ENCODE peak calls at places on chromosomes 13 and 19, in seven cellular contexts. One of them, this sample, is unnamed.

GRCh38 chr13:39397221-39397620 is 205.8 kb downstream of the LHFPL6 start:
- DNase-seq in foreskin fibroblast: no peak
- DNase-seq in GM20000: no peak
- DNase-seq in stimulated activated CD4-positive, alpha-beta T cell treated with anti-CD3 and anti-CD28 coated beads, Interleukin-2, amount 100 ng/mL, for 48 hours: no peak
- DNase-seq in EL: no peak
- DNase-seq in NCI-H1092: no peak
- DNase-seq in AG08396: no peak
- DNase-seq in this sample: no peak

GRCh38 chr13:45575146-45575829 is 40.3 kb downstream of the ERICH6B start:
- DNase-seq in foreskin fibroblast: no peak
- DNase-seq in GM20000: no peak
- DNase-seq in stimulated activated CD4-positive, alpha-beta T cell treated with anti-CD3 and anti-CD28 coated beads, Interleukin-2, amount 100 ng/mL, for 48 hours: no peak
- DNase-seq in EL: no peak
- DNase-seq in NCI-H1092: no peak
- DNase-seq in AG08396: no peak
- DNase-seq in this sample: no peak

GRCh38 chr19:35055715-35056179 is 14.2 kb downstream of the HPN start:
- DNase-seq in foreskin fibroblast: no peak
- DNase-seq in GM20000: no peak
- DNase-seq in stimulated activated CD4-positive, alpha-beta T cell treated with anti-CD3 and anti-CD28 coated beads, Interleukin-2, amount 100 ng/mL, for 48 hours: no peak
- DNase-seq in EL: no peak
- DNase-seq in NCI-H1092: no peak
- DNase-seq in AG08396: no peak
- DNase-seq in this sample: no peak

GRCh38 chr13:43058318-43058674 is 34.9 kb downstream of the DNAJC15 start:
- DNase-seq in foreskin fibroblast: peak; percentile 91
- DNase-seq in GM20000: no peak
- DNase-seq in stimulated activated CD4-positive, alpha-beta T cell treated with anti-CD3 and anti-CD28 coated beads, Interleukin-2, amount 100 ng/mL, for 48 hours: no peak
- DNase-seq in EL: peak; percentile 99
- DNase-seq in NCI-H1092: no peak
- DNase-seq in AG08396: peak; percentile 25
- DNase-seq in this sample: peak; percentile 39

GRCh38 chr13:75788494-75788991 is 152.4 kb downstream of the LMO7 start:
- DNase-seq in foreskin fibroblast: peak; percentile 95
- DNase-seq in GM20000: no peak
- DNase-seq in stimulated activated CD4-positive, alpha-beta T cell treated with anti-CD3 and anti-CD28 coated beads, Interleukin-2, amount 100 ng/mL, for 48 hours: no peak
- DNase-seq in EL: peak; percentile 82
- DNase-seq in NCI-H1092: no peak
- DNase-seq in AG08396: peak; percentile 18
- DNase-seq in this sample: peak; percentile 92

GRCh38 chr13:79767126-79767525 is 286.2 kb downstream of the NDFIP2 start:
- DNase-seq in foreskin fibroblast: no peak
- DNase-seq in GM20000: no peak
- DNase-seq in stimulated activated CD4-positive, alpha-beta T cell treated with anti-CD3 and anti-CD28 coated beads, Interleukin-2, amount 100 ng/mL, for 48 hours: no peak
- DNase-seq in EL: peak; percentile 25
- DNase-seq in NCI-H1092: no peak
- DNase-seq in AG08396: no peak
- DNase-seq in this sample: peak; percentile 65

GRCh38 chr19:38043649-38044144 is 136.7 kb downstream of the SIPA1L3 start:
- DNase-seq in foreskin fibroblast: no peak
- DNase-seq in GM20000: no peak
- DNase-seq in stimulated activated CD4-positive, alpha-beta T cell treated with anti-CD3 and anti-CD28 coated beads, Interleukin-2, amount 100 ng/mL, for 48 hours: no peak
- DNase-seq in EL: no peak
- DNase-seq in NCI-H1092: no peak
- DNase-seq in AG08396: no peak
- DNase-seq in this sample: no peak

GRCh38 chr19:1749373-1750342 is 3.6 kb upstream of the ONECUT3 start:
- DNase-seq in foreskin fibroblast: no peak
- DNase-seq in GM20000: peak; percentile 54
- DNase-seq in stimulated activated CD4-positive, alpha-beta T cell treated with anti-CD3 and anti-CD28 coated beads, Interleukin-2, amount 100 ng/mL, for 48 hours: no peak
- DNase-seq in EL: no peak
- DNase-seq in NCI-H1092: no peak
- DNase-seq in AG08396: no peak
- DNase-seq in this sample: no peak

GRCh38 chr13:110280996-110281688 is 25.8 kb downstream of the COL4A1 start:
- DNase-seq in foreskin fibroblast: no peak
- DNase-seq in GM20000: no peak
- DNase-seq in stimulated activated CD4-positive, alpha-beta T cell treated with anti-CD3 and anti-CD28 coated beads, Interleukin-2, amount 100 ng/mL, for 48 hours: no peak
- DNase-seq in EL: no peak
- DNase-seq in NCI-H1092: no peak
- DNase-seq in AG08396: no peak
- DNase-seq in this sample: no peak

GRCh38 chr19:1252221-1252817 is 3.9 kb downstream of the MIDN start:
- DNase-seq in foreskin fibroblast: peak; percentile 98
- DNase-seq in GM20000: peak; percentile 72
- DNase-seq in stimulated activated CD4-positive, alpha-beta T cell treated with anti-CD3 and anti-CD28 coated beads, Interleukin-2, amount 100 ng/mL, for 48 hours: no peak
- DNase-seq in EL: peak; percentile 97
- DNase-seq in NCI-H1092: no peak
- DNase-seq in AG08396: peak; percentile 85
- DNase-seq in this sample: peak; percentile 98

GRCh38 chr19:46065486-46065885 is 24.7 kb upstream of the IGFL4 start:
- DNase-seq in foreskin fibroblast: peak; percentile 86
- DNase-seq in GM20000: no peak
- DNase-seq in stimulated activated CD4-positive, alpha-beta T cell treated with anti-CD3 and anti-CD28 coated beads, Interleukin-2, amount 100 ng/mL, for 48 hours: no peak
- DNase-seq in EL: peak; percentile 80
- DNase-seq in NCI-H1092: no peak
- DNase-seq in AG08396: no peak
- DNase-seq in this sample: peak; percentile 49

GRCh38 chr19:55473201-55473600 is 3.2 kb upstream of the ZNF628 start:
- DNase-seq in foreskin fibroblast: no peak
- DNase-seq in GM20000: no peak
- DNase-seq in stimulated activated CD4-positive, alpha-beta T cell treated with anti-CD3 and anti-CD28 coated beads, Interleukin-2, amount 100 ng/mL, for 48 hours: no peak
- DNase-seq in EL: no peak
- DNase-seq in NCI-H1092: no peak
- DNase-seq in AG08396: no peak
- DNase-seq in this sample: no peak

GRCh38 chr19:17107546-17108452 is 32.2 kb downstream of the MYO9B start:
- DNase-seq in foreskin fibroblast: peak; percentile 100
- DNase-seq in GM20000: no peak
- DNase-seq in stimulated activated CD4-positive, alpha-beta T cell treated with anti-CD3 and anti-CD28 coated beads, Interleukin-2, amount 100 ng/mL, for 48 hours: no peak
- DNase-seq in EL: peak; percentile 99
- DNase-seq in NCI-H1092: peak; percentile 11
- DNase-seq in AG08396: peak; percentile 96
- DNase-seq in this sample: peak; percentile 97

GRCh38 chr13:99214232-99214631 is 13.6 kb downstream of the UBAC2 start:
- DNase-seq in foreskin fibroblast: no peak
- DNase-seq in GM20000: peak; percentile 46
- DNase-seq in stimulated activated CD4-positive, alpha-beta T cell treated with anti-CD3 and anti-CD28 coated beads, Interleukin-2, amount 100 ng/mL, for 48 hours: no peak
- DNase-seq in EL: no peak
- DNase-seq in NCI-H1092: no peak
- DNase-seq in AG08396: no peak
- DNase-seq in this sample: no peak

GRCh38 chr13:34567558-34567957 is 374.5 kb upstream of the NBEA start:
- DNase-seq in foreskin fibroblast: no peak
- DNase-seq in GM20000: no peak
- DNase-seq in stimulated activated CD4-positive, alpha-beta T cell treated with anti-CD3 and anti-CD28 coated beads, Interleukin-2, amount 100 ng/mL, for 48 hours: no peak
- DNase-seq in EL: no peak
- DNase-seq in NCI-H1092: no peak
- DNase-seq in AG08396: no peak
- DNase-seq in this sample: no peak

GRCh38 chr13:71290963-71291937 is 575.8 kb downstream of the DACH1 start:
- DNase-seq in foreskin fibroblast: peak; percentile 11
- DNase-seq in GM20000: peak; percentile 12
- DNase-seq in stimulated activated CD4-positive, alpha-beta T cell treated with anti-CD3 and anti-CD28 coated beads, Interleukin-2, amount 100 ng/mL, for 48 hours: peak; percentile 14
- DNase-seq in EL: peak; percentile 0
- DNase-seq in NCI-H1092: peak; percentile 20
- DNase-seq in AG08396: peak; percentile 23
- DNase-seq in this sample: peak; percentile 2

GRCh38 chr19:10120538-10121198 is 969 bp upstream of the EIF3G start:
- DNase-seq in foreskin fibroblast: peak; percentile 94
- DNase-seq in GM20000: no peak
- DNase-seq in stimulated activated CD4-positive, alpha-beta T cell treated with anti-CD3 and anti-CD28 coated beads, Interleukin-2, amount 100 ng/mL, for 48 hours: no peak
- DNase-seq in EL: peak; percentile 85
- DNase-seq in NCI-H1092: no peak
- DNase-seq in AG08396: peak; percentile 74
- DNase-seq in this sample: peak; percentile 73

GRCh38 chr19:16118489-16119033 is 6.9 kb downstream of the RAB8A start:
- DNase-seq in foreskin fibroblast: no peak
- DNase-seq in GM20000: peak; percentile 88
- DNase-seq in stimulated activated CD4-positive, alpha-beta T cell treated with anti-CD3 and anti-CD28 coated beads, Interleukin-2, amount 100 ng/mL, for 48 hours: peak; percentile 48
- DNase-seq in EL: no peak
- DNase-seq in NCI-H1092: no peak
- DNase-seq in AG08396: no peak
- DNase-seq in this sample: no peak

GRCh38 chr13:111483621-111483987 is 163.2 kb downstream of the TEX29 start:
- DNase-seq in foreskin fibroblast: no peak
- DNase-seq in GM20000: no peak
- DNase-seq in stimulated activated CD4-positive, alpha-beta T cell treated with anti-CD3 and anti-CD28 coated beads, Interleukin-2, amount 100 ng/mL, for 48 hours: no peak
- DNase-seq in EL: no peak
- DNase-seq in NCI-H1092: no peak
- DNase-seq in AG08396: no peak
- DNase-seq in this sample: no peak

GRCh38 chr19:46221981-46222610 is 7.4 kb upstream of the IGFL1 start:
- DNase-seq in foreskin fibroblast: peak; percentile 87
- DNase-seq in GM20000: no peak
- DNase-seq in stimulated activated CD4-positive, alpha-beta T cell treated with anti-CD3 and anti-CD28 coated beads, Interleukin-2, amount 100 ng/mL, for 48 hours: no peak
- DNase-seq in EL: peak; percentile 55
- DNase-seq in NCI-H1092: no peak
- DNase-seq in AG08396: peak; percentile 86
- DNase-seq in this sample: peak; percentile 73

GRCh38 chr19:2043864-2044708 is 7.0 kb downstream of the MKNK2 start:
- DNase-seq in foreskin fibroblast: no peak
- DNase-seq in GM20000: no peak
- DNase-seq in stimulated activated CD4-positive, alpha-beta T cell treated with anti-CD3 and anti-CD28 coated beads, Interleukin-2, amount 100 ng/mL, for 48 hours: no peak
- DNase-seq in EL: no peak
- DNase-seq in NCI-H1092: no peak
- DNase-seq in AG08396: no peak
- DNase-seq in this sample: no peak

GRCh38 chr19:4454952-4455738 is 2.4 kb downstream of the UBXN6 start:
- DNase-seq in foreskin fibroblast: peak; percentile 86
- DNase-seq in GM20000: no peak
- DNase-seq in stimulated activated CD4-positive, alpha-beta T cell treated with anti-CD3 and anti-CD28 coated beads, Interleukin-2, amount 100 ng/mL, for 48 hours: no peak
- DNase-seq in EL: peak; percentile 69
- DNase-seq in NCI-H1092: no peak
- DNase-seq in AG08396: no peak
- DNase-seq in this sample: peak; percentile 26

GRCh38 chr19:13195678-13196077 is 45.5 kb downstream of the IER2 start:
- DNase-seq in foreskin fibroblast: no peak
- DNase-seq in GM20000: peak; percentile 77
- DNase-seq in stimulated activated CD4-positive, alpha-beta T cell treated with anti-CD3 and anti-CD28 coated beads, Interleukin-2, amount 100 ng/mL, for 48 hours: peak; percentile 50
- DNase-seq in EL: no peak
- DNase-seq in NCI-H1092: no peak
- DNase-seq in AG08396: no peak
- DNase-seq in this sample: no peak

GRCh38 chr19:7894612-7895309 is 6.5 kb downstream of the LRRC8E start:
- DNase-seq in foreskin fibroblast: no peak
- DNase-seq in GM20000: no peak
- DNase-seq in stimulated activated CD4-positive, alpha-beta T cell treated with anti-CD3 and anti-CD28 coated beads, Interleukin-2, amount 100 ng/mL, for 48 hours: no peak
- DNase-seq in EL: no peak
- DNase-seq in NCI-H1092: no peak
- DNase-seq in AG08396: no peak
- DNase-seq in this sample: no peak

GRCh38 chr13:95704510-95704909 is 27.6 kb downstream of the DNAJC3 start:
- DNase-seq in foreskin fibroblast: peak; percentile 17
- DNase-seq in GM20000: no peak
- DNase-seq in stimulated activated CD4-positive, alpha-beta T cell treated with anti-CD3 and anti-CD28 coated beads, Interleukin-2, amount 100 ng/mL, for 48 hours: no peak
- DNase-seq in EL: peak; percentile 13
- DNase-seq in NCI-H1092: no peak
- DNase-seq in AG08396: peak; percentile 17
- DNase-seq in this sample: peak; percentile 12

GRCh38 chr13:46683879-46684278 is 113.1 kb downstream of the ESD start:
- DNase-seq in foreskin fibroblast: peak; percentile 54
- DNase-seq in GM20000: no peak
- DNase-seq in stimulated activated CD4-positive, alpha-beta T cell treated with anti-CD3 and anti-CD28 coated beads, Interleukin-2, amount 100 ng/mL, for 48 hours: no peak
- DNase-seq in EL: peak; percentile 22
- DNase-seq in NCI-H1092: no peak
- DNase-seq in AG08396: no peak
- DNase-seq in this sample: peak; percentile 22

GRCh38 chr19:2613507-2614295 is 88.8 kb downstream of the GNG7 start:
- DNase-seq in foreskin fibroblast: peak; percentile 71
- DNase-seq in GM20000: peak; percentile 59
- DNase-seq in stimulated activated CD4-positive, alpha-beta T cell treated with anti-CD3 and anti-CD28 coated beads, Interleukin-2, amount 100 ng/mL, for 48 hours: peak; percentile 61
- DNase-seq in EL: peak; percentile 47
- DNase-seq in NCI-H1092: no peak
- DNase-seq in AG08396: peak; percentile 64
- DNase-seq in this sample: peak; percentile 42

GRCh38 chr19:52664461-52664860 is 26.3 kb upstream of the ZNF83 start:
- DNase-seq in foreskin fibroblast: no peak
- DNase-seq in GM20000: no peak
- DNase-seq in stimulated activated CD4-positive, alpha-beta T cell treated with anti-CD3 and anti-CD28 coated beads, Interleukin-2, amount 100 ng/mL, for 48 hours: no peak
- DNase-seq in EL: no peak
- DNase-seq in NCI-H1092: no peak
- DNase-seq in AG08396: no peak
- DNase-seq in this sample: no peak

GRCh38 chr19:7924651-7925170 is 1.2 kb downstream of the CTXN1 start:
- DNase-seq in foreskin fibroblast: no peak
- DNase-seq in GM20000: no peak
- DNase-seq in stimulated activated CD4-positive, alpha-beta T cell treated with anti-CD3 and anti-CD28 coated beads, Interleukin-2, amount 100 ng/mL, for 48 hours: no peak
- DNase-seq in EL: no peak
- DNase-seq in NCI-H1092: no peak
- DNase-seq in AG08396: no peak
- DNase-seq in this sample: no peak

GRCh38 chr19:38977445-38978314 is 2.1 kb upstream of the FBXO17 start:
- DNase-seq in foreskin fibroblast: peak; percentile 25
- DNase-seq in GM20000: peak; percentile 81
- DNase-seq in stimulated activated CD4-positive, alpha-beta T cell treated with anti-CD3 and anti-CD28 coated beads, Interleukin-2, amount 100 ng/mL, for 48 hours: peak; percentile 52
- DNase-seq in EL: peak; percentile 17
- DNase-seq in NCI-H1092: no peak
- DNase-seq in AG08396: no peak
- DNase-seq in this sample: no peak

GRCh38 chr13:23794267-23795161 is 94.7 kb downstream of the MIPEP start:
- DNase-seq in foreskin fibroblast: peak; percentile 67
- DNase-seq in GM20000: peak; percentile 52
- DNase-seq in stimulated activated CD4-positive, alpha-beta T cell treated with anti-CD3 and anti-CD28 coated beads, Interleukin-2, amount 100 ng/mL, for 48 hours: no peak
- DNase-seq in EL: peak; percentile 71
- DNase-seq in NCI-H1092: no peak
- DNase-seq in AG08396: peak; percentile 26
- DNase-seq in this sample: peak; percentile 70

GRCh38 chr13:47678201-47678963 is 322.7 kb downstream of the SUCLA2 start:
- DNase-seq in foreskin fibroblast: peak; percentile 17
- DNase-seq in GM20000: no peak
- DNase-seq in stimulated activated CD4-positive, alpha-beta T cell treated with anti-CD3 and anti-CD28 coated beads, Interleukin-2, amount 100 ng/mL, for 48 hours: no peak
- DNase-seq in EL: no peak
- DNase-seq in NCI-H1092: no peak
- DNase-seq in AG08396: no peak
- DNase-seq in this sample: peak; percentile 63

GRCh38 chr19:17075860-17076538 is 422 bp downstream of the MYO9B start:
- DNase-seq in foreskin fibroblast: peak; percentile 58
- DNase-seq in GM20000: peak; percentile 48
- DNase-seq in stimulated activated CD4-positive, alpha-beta T cell treated with anti-CD3 and anti-CD28 coated beads, Interleukin-2, amount 100 ng/mL, for 48 hours: peak; percentile 15
- DNase-seq in EL: peak; percentile 46
- DNase-seq in NCI-H1092: no peak
- DNase-seq in AG08396: peak; percentile 41
- DNase-seq in this sample: no peak

GRCh38 chr19:44718441-44719261 is 19.7 kb downstream of the CEACAM16 start:
- DNase-seq in foreskin fibroblast: peak; percentile 60
- DNase-seq in GM20000: no peak
- DNase-seq in stimulated activated CD4-positive, alpha-beta T cell treated with anti-CD3 and anti-CD28 coated beads, Interleukin-2, amount 100 ng/mL, for 48 hours: no peak
- DNase-seq in EL: peak; percentile 63
- DNase-seq in NCI-H1092: no peak
- DNase-seq in AG08396: peak; percentile 53
- DNase-seq in this sample: peak; percentile 73

GRCh38 chr19:34580055-34580336 is 97.0 kb downstream of the SCGB2B2 start:
- DNase-seq in foreskin fibroblast: no peak
- DNase-seq in GM20000: no peak
- DNase-seq in stimulated activated CD4-positive, alpha-beta T cell treated with anti-CD3 and anti-CD28 coated beads, Interleukin-2, amount 100 ng/mL, for 48 hours: no peak
- DNase-seq in EL: no peak
- DNase-seq in NCI-H1092: no peak
- DNase-seq in AG08396: no peak
- DNase-seq in this sample: no peak

GRCh38 chr13:43785681-43786471 is 896 bp downstream of the ENOX1 start:
- DNase-seq in foreskin fibroblast: peak; percentile 92
- DNase-seq in GM20000: peak; percentile 58
- DNase-seq in stimulated activated CD4-positive, alpha-beta T cell treated with anti-CD3 and anti-CD28 coated beads, Interleukin-2, amount 100 ng/mL, for 48 hours: no peak
- DNase-seq in EL: peak; percentile 77
- DNase-seq in NCI-H1092: peak; percentile 36
- DNase-seq in AG08396: peak; percentile 83
- DNase-seq in this sample: peak; percentile 77

GRCh38 chr19:17762505-17763229 is 11.4 kb downstream of the FCHO1 start:
- DNase-seq in foreskin fibroblast: peak; percentile 75
- DNase-seq in GM20000: no peak
- DNase-seq in stimulated activated CD4-positive, alpha-beta T cell treated with anti-CD3 and anti-CD28 coated beads, Interleukin-2, amount 100 ng/mL, for 48 hours: no peak
- DNase-seq in EL: peak; percentile 63
- DNase-seq in NCI-H1092: no peak
- DNase-seq in AG08396: peak; percentile 58
- DNase-seq in this sample: peak; percentile 54